ENCODE peak calls at places on chromosomes 6 and 20, in eight cellular contexts. Q, D, J, H, C, U, F and M are unnamed samples.

GRCh38 chr6:130852844-130853554 is 25.8 kb downstream of the SMLR1 start:
- DNase-seq in D (no peak), Q (no peak), J (no peak), C (no peak), F (no peak), H (no peak), U (no peak), M (no peak)

GRCh38 chr6:6684365-6684833 is 95.9 kb downstream of the LY86 start:
- DNase-seq in F (no peak), D (no peak), U (peak), C (no peak), J (no peak), H (no peak), Q (no peak), M (no peak)

GRCh38 chr6:17013701-17014100 is 88.1 kb upstream of the STMND1 start:
- DNase-seq in J (no peak), Q (peak), U (no peak), D (no peak), H (peak), F (peak), C (no peak), M (no peak)

GRCh38 chr6:118650500-118651281 is 700 bp downstream of the CEP85L start:
- DNase-seq in D (peak), C (peak), U (peak), F (peak), Q (peak), J (no peak), H (peak), M (no peak)

GRCh38 chr6:140174509-140174908 is 800.1 kb upstream of the CITED2 start:
- DNase-seq in H (peak), C (no peak), F (peak), D (no peak), Q (peak), U (no peak), J (no peak), M (no peak)

GRCh38 chr20:54608978-54609377 is 133.6 kb downstream of the DOK5 start:
- DNase-seq in J (no peak), D (no peak), C (no peak), U (no peak), H (no peak), F (no peak), Q (no peak), M (no peak)

GRCh38 chr6:64520050-64520449 is 884.4 kb downstream of the PHF3 start:
- DNase-seq in C (no peak), Q (peak), F (peak), H (peak), D (no peak), U (peak), J (no peak), M (no peak)

GRCh38 chr6:140183881-140184280 is 809.4 kb upstream of the CITED2 start:
- DNase-seq in F (peak), H (no peak), Q (no peak), U (no peak), D (no peak), J (no peak), C (no peak), M (no peak)

GRCh38 chr20:32482251-32483220 is 102.6 kb downstream of the NOL4L start:
- DNase-seq in J (no peak), F (no peak), H (no peak), D (peak), U (no peak), C (peak), Q (peak), M (no peak)

GRCh38 chr6:1266686-1267056 is 45.2 kb upstream of the FOXQ1 start:
- DNase-seq in C (no peak), D (no peak), F (no peak), U (no peak), J (no peak), H (no peak), Q (no peak), M (no peak)

GRCh38 chr20:23336476-23336875 is 14.1 kb upstream of the NXT1 start:
- DNase-seq in F (no peak), Q (no peak), D (no peak), J (no peak), H (no peak), C (no peak), U (no peak), M (no peak)

GRCh38 chr6:132511836-132512230 is 1.1 kb downstream of the STX7 start:
- DNase-seq in U (peak), D (no peak), F (no peak), J (no peak), C (no peak), Q (no peak), H (peak), M (no peak)

GRCh38 chr6:125377621-125378020 is 75.9 kb upstream of the HDDC2 start:
- DNase-seq in J (no peak), Q (peak), U (no peak), F (peak), D (no peak), H (no peak), C (peak), M (no peak)

GRCh38 chr6:163128324-163128723 is 286.2 kb upstream of the QKI start:
- DNase-seq in Q (no peak), J (no peak), F (no peak), H (no peak), U (no peak), C (no peak), D (no peak), M (no peak)

GRCh38 chr6:20013485-20013884 is 176.3 kb downstream of the ID4 start:
- DNase-seq in J (no peak), C (no peak), D (no peak), H (no peak), U (no peak), F (no peak), Q (no peak), M (no peak)

GRCh38 chr6:131400054-131400781 is 172.8 kb upstream of the ARG1 start:
- DNase-seq in C (no peak), D (no peak), U (no peak), H (peak), Q (peak), J (no peak), F (peak), M (no peak)

GRCh38 chr20:57179265-57179664 is 87.2 kb downstream of the BMP7 start:
- DNase-seq in D (no peak), C (peak), F (no peak), Q (no peak), U (no peak), J (no peak), H (peak), M (no peak)

GRCh38 chr20:3753098-3753497 is 14.5 kb downstream of the ADISSP start:
- DNase-seq in Q (peak), U (peak), C (peak), H (peak), D (peak), F (peak), J (no peak), M (peak)

GRCh38 chr6:64782877-64783276 is 924.1 kb downstream of the EYS start:
- DNase-seq in F (no peak), U (no peak), H (peak), J (no peak), C (no peak), Q (no peak), D (no peak), M (no peak)

GRCh38 chr6:17673543-17674254 is 33.0 kb downstream of the NUP153 start:
- DNase-seq in U (peak), C (no peak), Q (no peak), F (no peak), J (no peak), H (peak), D (no peak), M (no peak)

GRCh38 chr6:12328701-12329100 is 38.5 kb downstream of the EDN1 start:
- DNase-seq in H (peak), U (no peak), F (no peak), C (no peak), J (no peak), D (no peak), Q (no peak), M (no peak)

GRCh38 chr20:17971571-17972013 is 2.8 kb downstream of the MGME1 start:
- DNase-seq in Q (peak), D (no peak), U (no peak), J (no peak), F (peak), H (no peak), C (peak), M (no peak)

GRCh38 chr6:72659754-72660153 is 37.9 kb downstream of the KCNQ5 start:
- DNase-seq in F (no peak), D (no peak), U (no peak), Q (no peak), J (no peak), C (no peak), H (no peak), M (no peak)

GRCh38 chr6:72654101-72654618 is 32.3 kb downstream of the KCNQ5 start:
- DNase-seq in F (no peak), U (peak), Q (no peak), J (no peak), H (no peak), D (no peak), C (no peak), M (no peak)

GRCh38 chr6:72657798-72658197 is 35.9 kb downstream of the KCNQ5 start:
- DNase-seq in C (no peak), D (no peak), H (no peak), U (no peak), Q (no peak), F (peak), J (no peak), M (no peak)

GRCh38 chr6:72661408-72661807 is 39.5 kb downstream of the KCNQ5 start:
- DNase-seq in J (no peak), Q (no peak), H (no peak), U (no peak), F (no peak), C (no peak), D (no peak), M (no peak)

GRCh38 chr6:72657391-72657790 is 35.5 kb downstream of the KCNQ5 start:
- DNase-seq in F (no peak), J (no peak), Q (no peak), U (no peak), D (no peak), C (no peak), H (no peak), M (no peak)
- H3K4me3 ChIP-seq in F (no peak), J (no peak), Q (no peak), U (no peak), D (no peak), C (no peak), H (no peak), M (no peak)

DNA sequence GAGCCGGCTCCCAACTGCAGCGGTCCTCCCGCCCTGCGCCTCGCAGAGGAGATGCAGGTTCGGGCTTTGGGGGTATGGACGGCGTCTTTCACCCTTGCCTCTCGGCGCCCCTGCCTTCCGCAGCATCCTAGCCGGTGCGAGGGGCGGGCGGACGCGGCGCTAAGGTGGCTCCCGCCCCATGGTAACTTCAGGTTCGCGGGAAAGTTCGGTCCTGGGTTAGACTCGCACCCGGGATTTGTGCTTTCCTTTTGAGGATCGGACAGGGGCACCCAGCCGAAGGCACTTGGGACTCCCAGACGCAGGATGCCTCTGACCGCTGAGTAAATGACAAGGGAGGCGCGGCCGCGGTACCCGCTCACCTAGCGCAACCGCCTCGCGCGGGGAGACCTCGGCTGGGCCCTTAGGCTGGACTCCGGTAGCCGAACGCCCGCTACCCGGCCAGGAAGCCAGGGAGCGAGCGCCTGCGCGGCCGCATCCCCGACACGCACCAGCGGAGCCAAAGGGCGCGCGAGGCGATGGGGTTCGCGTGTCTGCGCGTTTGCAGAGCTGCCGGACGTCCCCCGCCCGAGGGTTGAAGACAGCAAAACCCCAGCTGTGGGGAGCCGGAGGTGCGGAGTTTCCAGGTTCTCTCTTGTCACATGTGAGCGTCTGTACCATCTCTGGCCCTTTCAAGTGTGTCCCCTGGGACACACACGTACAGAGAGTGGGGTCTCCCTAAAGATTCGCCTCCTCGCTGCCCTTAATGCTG is 1.1 kb downstream of the RSPO3 start:
- DNase-seq in Q (peak), J (no peak), F (peak), D (no peak), H (no peak), U (peak), C (peak), M (no peak)
- H3K4me3 ChIP-seq in Q (peak), J (peak), F (peak), D (no peak), H (no peak), U (peak), C (peak), M (no peak)

GRCh38 chr6:145744619-145745018 is 9.3 kb upstream of the EPM2A start:
- DNase-seq in U (no peak), Q (no peak), J (no peak), H (peak), D (no peak), C (no peak), F (no peak), M (no peak)
- H3K4me3 ChIP-seq in U (no peak), Q (no peak), J (no peak), H (no peak), D (no peak), C (peak), F (no peak), M (no peak)

GRCh38 chr20:51738877-51739447 is 29.2 kb downstream of the ATP9A start:
- DNase-seq in H (peak), C (no peak), F (no peak), U (no peak), Q (no peak), J (no peak), D (no peak), M (no peak)

GRCh38 chr20:51736947-51737346 is 31.2 kb downstream of the ATP9A start:
- DNase-seq in J (no peak), H (no peak), D (no peak), U (no peak), F (no peak), Q (no peak), C (no peak), M (no peak)

GRCh38 chr20:51734876-51735499 is 33.2 kb downstream of the ATP9A start:
- DNase-seq in D (no peak), H (no peak), F (no peak), J (no peak), U (no peak), Q (no peak), C (no peak), M (no peak)

GRCh38 chr20:51733070-51733469 is 35.1 kb downstream of the ATP9A start:
- DNase-seq in H (no peak), C (no peak), J (no peak), U (no peak), F (no peak), Q (no peak), D (no peak), M (no peak)

GRCh38 chr20:51735728-51736600 is 32.2 kb downstream of the ATP9A start:
- DNase-seq in U (no peak), D (no peak), J (no peak), Q (no peak), C (no peak), F (no peak), H (no peak), M (no peak)
- H3K4me3 ChIP-seq in U (no peak), D (no peak), J (no peak), Q (no peak), C (no peak), F (no peak), H (no peak), M (no peak)

DNA sequence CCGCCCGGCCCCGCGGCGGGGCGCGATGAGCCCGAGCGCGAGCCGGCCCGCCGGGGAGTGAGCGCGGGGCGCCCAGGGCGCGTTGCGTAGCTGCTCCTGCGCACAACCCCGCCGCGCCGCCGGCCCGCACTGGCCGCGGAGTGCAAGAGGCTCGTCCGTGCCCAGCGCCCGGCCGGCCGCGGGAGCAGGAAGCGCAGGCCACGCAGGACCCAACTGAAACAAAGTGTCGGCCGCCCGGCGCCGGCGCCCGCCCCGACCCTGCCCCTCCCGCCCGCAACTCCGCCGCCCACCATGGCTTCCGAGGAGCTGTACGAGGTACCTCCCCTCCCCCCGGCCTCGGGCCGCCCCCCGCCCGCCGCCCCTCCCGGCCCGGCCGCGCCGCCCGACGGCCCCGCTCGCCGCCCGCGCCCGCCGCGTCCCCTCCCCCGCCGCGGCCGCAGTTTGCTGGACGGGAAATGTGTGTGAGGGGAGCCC is 326 bp downstream of the CDYL start:
- DNase-seq in J (no peak), D (peak), H (no peak), Q (no peak), U (no peak), C (peak), F (no peak), M (no peak)
- H3K4me3 ChIP-seq in J (peak), D (no peak), H (peak), Q (peak), U (peak), C (no peak), F (peak), M (peak)

DNA sequence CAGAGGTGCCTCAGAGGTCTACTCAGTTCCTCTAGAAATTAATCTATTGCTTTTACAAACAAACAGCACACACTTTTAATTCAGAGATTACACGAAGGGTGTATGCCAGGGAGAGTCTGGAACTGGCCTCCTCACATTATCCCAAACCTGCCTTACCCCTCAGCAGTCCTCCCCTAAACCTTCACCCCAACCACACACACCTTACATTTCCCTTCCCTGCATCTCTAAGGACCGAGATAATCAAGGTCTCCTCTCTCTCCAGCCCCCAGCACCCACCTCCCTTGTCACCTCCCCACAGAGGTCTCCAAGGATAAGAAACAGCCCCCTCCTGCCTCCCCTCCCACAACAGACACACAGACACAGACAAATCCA is 6.1 kb downstream of the HLA-DRB1 start:
- DNase-seq in J (no peak), F (no peak), H (no peak), U (no peak), C (no peak), D (no peak), Q (no peak), M (no peak)
- H3K4me3 ChIP-seq in J (no peak), F (no peak), H (no peak), U (peak), C (peak), D (peak), Q (no peak), M (no peak)

DNA sequence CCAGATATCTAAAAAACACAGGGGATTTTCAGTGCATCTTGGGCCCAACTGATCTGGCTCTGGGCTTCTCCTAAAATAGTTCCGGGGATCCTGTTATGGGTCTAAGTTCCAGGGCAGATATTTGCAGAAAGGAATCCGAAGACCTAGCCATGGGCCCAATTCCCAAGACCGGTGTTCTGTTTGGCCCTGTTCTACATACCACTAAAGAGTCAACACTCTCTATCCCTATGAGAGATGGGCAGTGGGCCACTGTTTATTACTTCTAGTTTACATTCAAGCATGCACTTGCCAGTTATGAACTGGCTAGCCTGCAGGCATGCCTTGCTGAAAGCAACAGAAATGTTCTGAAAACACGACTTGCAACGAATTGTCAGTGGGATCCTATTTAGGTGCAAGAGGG is 87.4 kb upstream of the PLCB4 start:
- DNase-seq in C (no peak), U (no peak), F (no peak), J (no peak), Q (no peak), H (no peak), D (no peak), M (no peak)
- H3K4me3 ChIP-seq in C (no peak), U (no peak), F (no peak), J (no peak), Q (no peak), H (no peak), D (no peak), M (no peak)